ENCODE peak calls at places on chromosomes 16 and 17, in four cellular contexts. One of them, this sample, is unnamed.

GRCh38 chr16:65889533-65889966 is 476.9 kb upstream of the CDH5 start:
- DNase-seq in GM12878: no peak
- DNase-seq in K562: no peak
- DNase-seq in HepG2: no peak
- DNase-seq in this sample: no peak

GRCh38 chr17:39450051-39450450 is 1.0 kb downstream of the MED1 start:
- DNase-seq in K562: no peak
- DNase-seq in GM12878: no peak
- DNase-seq in HepG2: peak
- DNase-seq in this sample: no peak

GRCh38 chr16:3150346-3151218 is 15.8 kb downstream of the ZNF213 start:
- DNase-seq in HepG2: peak
- DNase-seq in K562: peak
- DNase-seq in GM12878: peak
- DNase-seq in this sample: peak

GRCh38 chr17:58323420-58324408 is 4.9 kb downstream of the TSPOAP1 start:
- DNase-seq in K562: no peak
- DNase-seq in GM12878: no peak
- DNase-seq in HepG2: no peak
- DNase-seq in this sample: no peak

GRCh38 chr17:49224997-49225337 is 5.6 kb downstream of the PHOSPHO1 start:
- DNase-seq in GM12878: no peak
- DNase-seq in HepG2: no peak
- DNase-seq in K562: no peak
- DNase-seq in this sample: no peak

GRCh38 chr16:31513126-31513525 is 4.9 kb upstream of the RUSF1 start:
- DNase-seq in HepG2: no peak
- DNase-seq in K562: no peak
- DNase-seq in GM12878: no peak
- DNase-seq in this sample: no peak

GRCh38 chr17:44417553-44417952 is 28.1 kb upstream of the ITGA2B start:
- DNase-seq in GM12878: peak
- DNase-seq in K562: no peak
- DNase-seq in HepG2: peak
- DNase-seq in this sample: no peak

GRCh38 chr17:74671031-74671771 is 41.5 kb downstream of the CD300LF start:
- DNase-seq in K562: peak
- DNase-seq in HepG2: peak
- DNase-seq in GM12878: no peak
- DNase-seq in this sample: peak

GRCh38 chr16:14436410-14436955 is 193.6 kb downstream of the PARN start:
- DNase-seq in GM12878: no peak
- DNase-seq in K562: no peak
- DNase-seq in HepG2: no peak
- DNase-seq in this sample: no peak

GRCh38 chr17:77383613-77384608 is 243.1 kb downstream of the SEC14L1 start:
- DNase-seq in HepG2: no peak
- DNase-seq in GM12878: no peak
- DNase-seq in K562: no peak
- DNase-seq in this sample: no peak

GRCh38 chr16:86609661-86610060 is 31.3 kb downstream of the FOXL1 start:
- DNase-seq in HepG2: no peak
- DNase-seq in GM12878: no peak
- DNase-seq in K562: no peak
- DNase-seq in this sample: no peak
- H2AFZ ChIP-seq in HepG2: no peak
- H2AFZ ChIP-seq in GM12878: no peak
- H2AFZ ChIP-seq in K562: no peak
- H2AFZ ChIP-seq in this sample: no peak

GRCh38 chr16:70427786-70428177 is 11.1 kb downstream of the ST3GAL2 start:
- DNase-seq in HepG2: no peak
- DNase-seq in K562: no peak
- DNase-seq in GM12878: no peak
- DNase-seq in this sample: no peak
- TF ChIP-seq CTCF in HepG2: no peak
- TF ChIP-seq CTCF in K562: no peak
- TF ChIP-seq CTCF in GM12878: no peak
- TF ChIP-seq CTCF in this sample: no peak

DNA sequence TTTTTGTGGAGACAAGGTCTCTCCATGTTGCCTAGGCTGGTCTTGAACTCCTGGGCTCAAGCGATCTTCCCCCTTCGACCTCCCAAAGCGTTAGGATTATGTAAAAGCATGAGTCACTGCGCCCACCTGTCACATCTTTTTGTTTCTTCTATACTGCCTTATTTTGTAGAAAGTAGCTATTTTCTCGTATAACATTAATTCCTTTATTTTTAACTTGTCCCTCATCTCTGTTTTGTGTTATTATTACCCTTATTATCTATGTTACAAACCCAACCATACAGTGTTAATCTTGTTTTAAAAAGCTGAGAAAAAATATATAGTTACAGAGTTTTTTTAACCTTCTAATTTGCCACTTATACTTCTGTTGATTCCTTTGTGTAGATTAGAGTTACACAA is 1.4 kb upstream of the TXNDC11 start:
- DNase-seq in GM12878: no peak
- DNase-seq in HepG2: no peak
- DNase-seq in K562: no peak
- DNase-seq in this sample: no peak
- TF ChIP-seq JUNB in GM12878: no peak
- TF ChIP-seq JUNB in HepG2: no peak
- TF ChIP-seq JUNB in K562: no peak
- TF ChIP-seq JUNB in this sample: no peak

GRCh38 chr17:3030096-3030495 is 33.3 kb downstream of the OR1D5 start:
- DNase-seq in HepG2: no peak
- DNase-seq in GM12878: no peak
- DNase-seq in K562: no peak
- DNase-seq in this sample: no peak
- H2AFZ ChIP-seq in HepG2: no peak
- H2AFZ ChIP-seq in GM12878: no peak
- H2AFZ ChIP-seq in K562: no peak
- H2AFZ ChIP-seq in this sample: no peak

GRCh38 chr16:29729116-29729521 is 16.7 kb downstream of the C16orf54 start:
- DNase-seq in GM12878: no peak
- DNase-seq in K562: peak
- DNase-seq in HepG2: peak
- DNase-seq in this sample: peak
- TF ChIP-seq CTCF in GM12878: peak
- TF ChIP-seq CTCF in K562: peak
- TF ChIP-seq CTCF in HepG2: peak
- TF ChIP-seq CTCF in this sample: peak

DNA sequence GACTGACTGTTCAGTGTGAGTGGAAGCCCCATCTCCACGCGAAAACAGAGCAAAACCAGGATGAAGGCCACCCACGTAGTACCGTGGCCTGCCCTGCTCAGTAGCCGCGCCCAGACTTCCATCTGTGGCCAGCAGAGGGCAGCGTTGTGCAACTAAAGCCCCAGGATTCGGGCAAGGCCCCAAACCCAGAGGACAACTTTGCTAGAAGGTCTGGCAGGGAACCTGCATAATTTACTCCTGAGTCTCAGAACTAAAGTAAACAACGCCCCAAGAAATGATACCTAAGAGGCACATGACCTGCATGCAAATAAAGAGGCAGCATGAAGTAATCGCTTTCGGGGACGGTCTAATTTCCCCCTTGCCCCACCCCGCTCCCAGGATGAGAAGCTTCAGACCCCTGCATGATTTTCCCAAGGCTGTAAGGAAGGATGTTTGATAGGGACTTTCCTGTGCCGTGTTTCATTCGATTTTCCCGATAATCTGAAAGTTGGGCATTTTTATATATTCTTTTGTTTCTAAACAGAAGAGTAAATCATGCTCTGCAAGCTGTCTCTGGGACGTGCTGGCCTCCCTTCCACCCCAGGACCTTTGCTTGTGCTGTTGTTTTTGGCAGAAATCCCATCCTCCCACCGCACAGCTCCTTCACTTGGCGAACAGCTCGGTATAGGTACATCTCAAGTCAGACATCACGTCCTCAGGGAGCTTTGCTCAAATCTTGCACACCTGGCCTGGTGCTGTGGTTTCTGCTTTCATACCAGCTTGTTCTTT is 18.6 kb downstream of the HSBP1 start:
- DNase-seq in K562: peak
- DNase-seq in HepG2: peak
- DNase-seq in GM12878: no peak
- DNase-seq in this sample: peak
- TF ChIP-seq JUNB in K562: no peak
- TF ChIP-seq JUNB in HepG2: no peak
- TF ChIP-seq JUNB in GM12878: no peak
- TF ChIP-seq JUNB in this sample: no peak

DNA sequence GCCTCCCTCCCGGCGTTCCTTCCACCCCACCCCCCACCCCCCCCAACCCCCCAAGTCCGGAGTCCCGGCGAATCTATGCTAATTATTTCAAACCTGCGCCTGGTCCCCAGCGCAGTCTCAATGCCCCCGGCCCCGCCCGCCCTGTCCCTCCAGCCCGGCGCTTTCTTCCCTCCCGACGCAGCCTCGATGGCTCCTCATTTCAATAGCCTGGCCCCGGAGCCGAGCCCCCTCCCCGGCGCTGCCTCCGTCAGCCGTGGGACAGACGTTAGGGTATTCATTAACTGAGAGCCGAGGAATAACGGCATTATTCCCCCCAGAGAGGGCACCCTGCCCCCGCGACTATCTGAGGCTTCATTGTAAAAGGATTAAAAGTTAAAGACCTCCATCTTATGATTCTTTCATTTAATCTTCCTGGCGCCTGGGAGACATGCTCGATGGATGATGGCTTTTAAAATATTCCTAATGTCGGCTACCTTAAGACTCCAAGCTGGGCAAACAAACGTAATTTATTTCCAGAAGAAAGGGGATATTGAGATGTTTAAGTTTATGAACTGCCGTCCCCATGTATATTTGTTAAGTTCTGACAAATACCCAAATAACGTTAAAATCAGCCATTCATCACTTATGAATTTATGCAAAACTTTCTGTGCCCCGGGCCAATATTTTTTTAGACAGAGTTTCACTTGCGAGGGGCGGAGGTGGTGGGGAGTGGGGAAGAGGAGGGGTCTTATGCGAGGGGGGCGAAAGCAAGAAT is 3.4 kb downstream of the NOG start:
- DNase-seq in HepG2: no peak
- DNase-seq in K562: no peak
- DNase-seq in GM12878: no peak
- DNase-seq in this sample: peak
- H2AFZ ChIP-seq in HepG2: no peak
- H2AFZ ChIP-seq in K562: no peak
- H2AFZ ChIP-seq in GM12878: no peak
- H2AFZ ChIP-seq in this sample: peak